ENCODE peak calls at places on chromosomes 16 and 17, in ten cellular contexts. I is fibroblast of the conjunctiva; E is BE2C; J is T1000; X is astrocyte of the spinal cord; G is left colon; L is HTR-8/SVneo; R is small intestine; U is stimulated activated CD4-positive, alpha-beta T cell treated with anti-CD3 and anti-CD28 coated beads, Interleukin-2, amount 100 ng/mL, for 48 hours; Y is HEK293T. A is an unnamed sample.

GRCh38 chr17:20979792-20980083 is 63.1 kb downstream of the USP22 start:
- DNase-seq in I (no peak), E (no peak), J (no peak), X (no peak), G (no peak), L (no peak), R (no peak), U (no peak), Y (no peak), A (no peak)

GRCh38 chr16:53257001-53257400 is 177.3 kb upstream of the RBL2 start:
- DNase-seq in I (no peak), E (no peak), J (no peak), X (peak), G (no peak), L (peak), R (no peak), U (no peak), Y (no peak), A (no peak)

GRCh38 chr16:9099131-9099625 is 7.7 kb downstream of the HAPSTR1 start:
- DNase-seq in I (no peak), E (no peak), J (no peak), X (no peak), G (peak), L (no peak), R (peak), U (no peak), Y (no peak), A (no peak)

GRCh38 chr16:71564377-71564967 is 12.4 kb downstream of the TAT start:
- DNase-seq in I (no peak), E (no peak), J (no peak), X (no peak), G (no peak), L (no peak), R (no peak), U (no peak), Y (no peak), A (no peak)

GRCh38 chr16:57720142-57720575 is 15.4 kb upstream of the KATNB1 start:
- DNase-seq in I (peak), E (peak), J (no peak), X (peak), G (peak), L (peak), R (peak), U (peak), Y (peak), A (peak)

GRCh38 chr17:5264930-5265329 is 17.2 kb upstream of the RABEP1 start:
- DNase-seq in I (no peak), E (no peak), J (no peak), X (no peak), G (no peak), L (no peak), R (no peak), U (no peak), Y (no peak), A (no peak)

GRCh38 chr17:36142230-36142629 is 34.2 kb downstream of the TBC1D3B start:
- DNase-seq in I (no peak), E (no peak), J (no peak), X (no peak), G (no peak), L (no peak), R (peak), U (no peak), Y (no peak), A (no peak)

GRCh38 chr16:85479972-85480726 is 133.0 kb upstream of the GSE1 start:
- DNase-seq in I (no peak), E (peak), J (no peak), X (no peak), G (peak), L (no peak), R (peak), U (no peak), Y (peak), A (peak)

GRCh38 chr17:17913695-17914332 is 58.4 kb downstream of the TOM1L2 start:
- DNase-seq in I (peak), E (peak), J (peak), X (peak), G (peak), L (peak), R (peak), U (no peak), Y (peak), A (peak)

GRCh38 chr17:38333635-38334295 is 10.0 kb downstream of the GPR179 start:
- DNase-seq in I (no peak), E (peak), J (no peak), X (no peak), G (peak), L (peak), R (no peak), U (peak), Y (peak), A (no peak)

GRCh38 chr16:87741700-87742415 is 23.9 kb downstream of the KLHDC4 start:
- DNase-seq in I (no peak), E (no peak), J (no peak), X (no peak), G (no peak), L (no peak), R (no peak), U (no peak), Y (no peak), A (no peak)

GRCh38 chr17:48545022-48545376 is at the start of gene HOXB2:
- DNase-seq in I (no peak), E (no peak), J (no peak), X (peak), G (no peak), L (peak), R (no peak), U (no peak), Y (peak), A (no peak)

GRCh38 chr17:2189231-2189630 is 114.4 kb downstream of the SMG6 start:
- DNase-seq in I (no peak), E (no peak), J (no peak), X (no peak), G (no peak), L (no peak), R (no peak), U (no peak), Y (no peak), A (no peak)

GRCh38 chr17:45688353-45688752 is 95.8 kb upstream of the CRHR1 start:
- DNase-seq in I (no peak), E (no peak), J (no peak), X (no peak), G (no peak), L (no peak), R (no peak), U (no peak), Y (no peak), A (no peak)

GRCh38 chr16:49514391-49514980 is 140.9 kb downstream of the C16orf78 start:
- DNase-seq in I (no peak), E (no peak), J (no peak), X (no peak), G (no peak), L (no peak), R (no peak), U (no peak), Y (no peak), A (no peak)

GRCh38 chr17:30961213-30962188 is 9.3 kb upstream of the RNF135 start:
- DNase-seq in I (no peak), E (no peak), J (no peak), X (no peak), G (no peak), L (no peak), R (no peak), U (no peak), Y (no peak), A (no peak)

GRCh38 chr16:83939266-83939856 is 13.7 kb upstream of the OSGIN1 start:
- DNase-seq in I (no peak), E (no peak), J (no peak), X (no peak), G (no peak), L (no peak), R (no peak), U (no peak), Y (no peak), A (no peak)

GRCh38 chr17:71625330-71625729 is 495.5 kb upstream of the SOX9 start:
- DNase-seq in I (no peak), E (no peak), J (no peak), X (no peak), G (no peak), L (no peak), R (no peak), U (no peak), Y (no peak), A (no peak)

A was measured in mucosa of gallbladder.